ENCODE peak calls at places on chromosomes 16 and 17, in four cellular contexts. One of them, this sample, is unnamed.
A peak's percentile ranks its signal among the peaks of the same experiment; 100 is the strongest.

GRCh38 chr17:61568219-61569072 is 22.6 kb downstream of the NACA2 start:
- DNase-seq in H1: no peak
- DNase-seq in mesendoderm: no peak
- DNase-seq in IMR-90: no peak
- DNase-seq in this sample: no peak

GRCh38 chr16:2592786-2593185 is 55.0 kb downstream of the PDPK1 start:
- DNase-seq in H1: no peak
- DNase-seq in mesendoderm: no peak
- DNase-seq in IMR-90: no peak
- DNase-seq in this sample: no peak

GRCh38 chr16:383326-384020 is 1.7 kb upstream of the PGAP6 start:
- DNase-seq in H1: peak; percentile 79
- DNase-seq in mesendoderm: peak; percentile 80
- DNase-seq in IMR-90: no peak
- DNase-seq in this sample: peak; percentile 91

GRCh38 chr17:6608321-6608720 is 32.2 kb downstream of the KIAA0753 start:
- DNase-seq in H1: no peak
- DNase-seq in mesendoderm: no peak
- DNase-seq in IMR-90: peak; percentile 41
- DNase-seq in this sample: no peak

GRCh38 chr16:67112591-67113399 is 3.1 kb downstream of the PHAF1 start:
- DNase-seq in IMR-90: no peak
- DNase-seq in H1: no peak
- DNase-seq in mesendoderm: peak; percentile 23
- DNase-seq in this sample: no peak

GRCh38 chr16:1980026-1980769 is 1.1 kb downstream of the NOXO1 start:
- DNase-seq in H1: no peak
- DNase-seq in mesendoderm: no peak
- DNase-seq in IMR-90: no peak
- DNase-seq in this sample: no peak

GRCh38 chr16:62041401-62041800 is 5.2 kb upstream of the CDH8 start:
- DNase-seq in IMR-90: no peak
- DNase-seq in mesendoderm: peak; percentile 73
- DNase-seq in H1: no peak
- DNase-seq in this sample: peak; percentile 49

GRCh38 chr17:58329035-58329807 is 626 bp upstream of the TSPOAP1 start:
- DNase-seq in IMR-90: no peak
- DNase-seq in H1: no peak
- DNase-seq in mesendoderm: peak; percentile 42
- DNase-seq in this sample: no peak

GRCh38 chr17:9185142-9185541 is 163.8 kb downstream of the NTN1 start:
- DNase-seq in H1: no peak
- DNase-seq in IMR-90: no peak
- DNase-seq in mesendoderm: no peak
- DNase-seq in this sample: no peak

GRCh38 chr17:77865109-77865611 is 93.3 kb upstream of the TNRC6C start:
- DNase-seq in IMR-90: no peak
- DNase-seq in mesendoderm: no peak
- DNase-seq in H1: no peak
- DNase-seq in this sample: no peak

GRCh38 chr17:32621612-32622312 is 135.0 kb downstream of the CDK5R1 start:
- DNase-seq in H1: no peak
- DNase-seq in IMR-90: no peak
- DNase-seq in mesendoderm: peak; percentile 92
- DNase-seq in this sample: peak; percentile 79

GRCh38 chr17:34579017-34579946 is at the start of gene TMEM132E:
- DNase-seq in IMR-90: peak; percentile 2
- DNase-seq in mesendoderm: peak; percentile 56
- DNase-seq in H1: no peak
- DNase-seq in this sample: peak; percentile 71

GRCh38 chr17:1232786-1233185 is 37.5 kb upstream of the BHLHA9 start:
- DNase-seq in IMR-90: peak; percentile 82
- DNase-seq in H1: no peak
- DNase-seq in mesendoderm: no peak
- DNase-seq in this sample: no peak

GRCh38 chr17:78379134-78379497 is 667 bp downstream of the PGS1 start:
- DNase-seq in mesendoderm: peak; percentile 66
- DNase-seq in H1: no peak
- DNase-seq in IMR-90: peak; percentile 95
- DNase-seq in this sample: no peak

GRCh38 chr17:8359769-8360168 is 16.7 kb downstream of the KRABD2 start:
- DNase-seq in IMR-90: peak; percentile 96
- DNase-seq in H1: no peak
- DNase-seq in mesendoderm: peak; percentile 33
- DNase-seq in this sample: no peak

GRCh38 chr16:11783319-11784047 is 13.6 kb downstream of the ZC3H7A start:
- DNase-seq in mesendoderm: no peak
- DNase-seq in H1: no peak
- DNase-seq in IMR-90: peak; percentile 45
- DNase-seq in this sample: no peak

GRCh38 chr16:3625911-3626732 is 14.7 kb upstream of the SLX4 start:
- DNase-seq in H1: no peak
- DNase-seq in mesendoderm: no peak
- DNase-seq in IMR-90: no peak
- DNase-seq in this sample: no peak
- H3K4me2 ChIP-seq in H1: no peak overlapping the region
- H3K4me2 ChIP-seq in mesendoderm: no peak overlapping the region
- H3K4me2 ChIP-seq in IMR-90: no peak overlapping the region
- H3K4me2 ChIP-seq in this sample: no peak overlapping the region

GRCh38 chr16:60452646-60453045 is 1583.6 kb downstream of the CDH8 start:
- DNase-seq in H1: no peak
- DNase-seq in mesendoderm: no peak
- DNase-seq in IMR-90: no peak
- DNase-seq in this sample: no peak
- H4K5ac ChIP-seq in H1: no peak overlapping the region
- H4K5ac ChIP-seq in mesendoderm: no peak overlapping the region
- H4K5ac ChIP-seq in IMR-90: no peak overlapping the region
- H4K5ac ChIP-seq in this sample: no peak overlapping the region

GRCh38 chr17:47323382-47324223 is at the start of gene EFCAB13:
- DNase-seq in mesendoderm: peak; percentile 96
- DNase-seq in IMR-90: peak; percentile 71
- DNase-seq in H1: peak; percentile 85
- DNase-seq in this sample: peak; percentile 98
- H3K4me2 ChIP-seq in mesendoderm: peak within 1 kb of the TSS; percentile 90
- H3K4me2 ChIP-seq in IMR-90: peak within 1 kb of the TSS; percentile 93
- H3K4me2 ChIP-seq in H1: peak within 1 kb of the TSS; percentile 88
- H3K4me2 ChIP-seq in this sample: peak within 1 kb of the TSS; percentile 72

GRCh38 chr17:29014716-29015115 is 8.9 kb upstream of the SEZ6 start:
- DNase-seq in IMR-90: no peak
- DNase-seq in mesendoderm: no peak
- DNase-seq in H1: no peak
- DNase-seq in this sample: no peak

GRCh38 chr17:29018788-29019474 is 13.1 kb upstream of the SEZ6 start:
- DNase-seq in IMR-90: no peak
- DNase-seq in mesendoderm: peak; percentile 73
- DNase-seq in H1: no peak
- DNase-seq in this sample: no peak

GRCh38 chr17:29019475-29020181 is 13.8 kb upstream of the SEZ6 start:
- DNase-seq in H1: no peak
- DNase-seq in IMR-90: no peak
- DNase-seq in mesendoderm: peak; percentile 52
- DNase-seq in this sample: peak; percentile 74

GRCh38 chr17:29012535-29012934 is 6.7 kb upstream of the SEZ6 start:
- DNase-seq in mesendoderm: peak; percentile 44
- DNase-seq in H1: no peak
- DNase-seq in IMR-90: no peak
- DNase-seq in this sample: no peak

GRCh38 chr17:29016635-29017034 is 10.8 kb upstream of the SEZ6 start:
- DNase-seq in mesendoderm: peak; percentile 57
- DNase-seq in H1: no peak
- DNase-seq in IMR-90: no peak
- DNase-seq in this sample: no peak
- H4K5ac ChIP-seq in mesendoderm: no peak overlapping the region
- H4K5ac ChIP-seq in H1: no peak overlapping the region
- H4K5ac ChIP-seq in IMR-90: no peak overlapping the region
- H4K5ac ChIP-seq in this sample: no peak overlapping the region

GRCh38 chr17:17050346-17051345 is 8.4 kb downstream of the MPRIP start:
- DNase-seq in IMR-90: no peak
- DNase-seq in mesendoderm: no peak
- DNase-seq in H1: no peak
- DNase-seq in this sample: peak; percentile 23

GRCh38 chr17:17051380-17051779 is 9.1 kb downstream of the MPRIP start:
- DNase-seq in H1: no peak
- DNase-seq in IMR-90: no peak
- DNase-seq in mesendoderm: no peak
- DNase-seq in this sample: no peak

GRCh38 chr17:17051791-17052461 is 9.7 kb downstream of the MPRIP start:
- DNase-seq in IMR-90: peak; percentile 15
- DNase-seq in H1: no peak
- DNase-seq in mesendoderm: no peak
- DNase-seq in this sample: peak; percentile 27

GRCh38 chr17:17044846-17045561 is 2.7 kb downstream of the MPRIP start:
- DNase-seq in IMR-90: peak; percentile 79
- DNase-seq in H1: no peak
- DNase-seq in mesendoderm: peak; percentile 80
- DNase-seq in this sample: peak; percentile 61

GRCh38 chr17:17048106-17048505 is 5.8 kb downstream of the MPRIP start:
- DNase-seq in IMR-90: no peak
- DNase-seq in H1: no peak
- DNase-seq in mesendoderm: no peak
- DNase-seq in this sample: peak; percentile 22
- H3K4me2 ChIP-seq in IMR-90: no peak overlapping the region
- H3K4me2 ChIP-seq in H1: no peak overlapping the region
- H3K4me2 ChIP-seq in mesendoderm: no peak overlapping the region
- H3K4me2 ChIP-seq in this sample: no peak overlapping the region

GRCh38 chr16:81001330-81001729 is 5.4 kb downstream of the CMC2 start:
- DNase-seq in IMR-90: no peak
- DNase-seq in H1: no peak
- DNase-seq in mesendoderm: no peak
- DNase-seq in this sample: no peak

GRCh38 chr16:81003064-81003463 is 3.6 kb downstream of the CMC2 start:
- DNase-seq in mesendoderm: no peak
- DNase-seq in IMR-90: no peak
- DNase-seq in H1: no peak
- DNase-seq in this sample: no peak

GRCh38 chr16:80997964-80998620 is 8.6 kb downstream of the CMC2 start:
- DNase-seq in H1: no peak
- DNase-seq in IMR-90: no peak
- DNase-seq in mesendoderm: no peak
- DNase-seq in this sample: no peak

GRCh38 chr16:81003610-81004460 is 2.9 kb downstream of the CMC2 start:
- DNase-seq in IMR-90: peak; percentile 47
- DNase-seq in H1: no peak
- DNase-seq in mesendoderm: no peak
- DNase-seq in this sample: no peak

DNA sequence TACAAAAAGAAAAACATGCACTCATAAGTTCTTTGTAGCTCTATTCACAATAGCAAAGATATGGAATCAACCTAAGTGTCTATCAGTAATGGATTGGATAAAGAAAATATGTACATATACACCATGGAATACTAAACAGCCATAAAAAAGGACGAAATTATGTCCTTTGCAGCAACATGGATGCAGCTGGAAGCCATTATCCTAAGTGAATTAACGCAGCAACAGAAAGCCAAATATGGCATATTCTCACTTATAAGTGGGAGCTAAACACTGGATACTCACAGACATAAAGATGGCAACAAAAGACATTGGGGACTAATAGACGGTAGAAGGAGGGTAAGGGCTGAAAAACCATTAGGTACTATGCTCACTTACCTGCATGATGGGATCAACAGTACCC is 5.8 kb downstream of the CMC2 start:
- DNase-seq in IMR-90: no peak
- DNase-seq in H1: no peak
- DNase-seq in mesendoderm: no peak
- DNase-seq in this sample: no peak
- H4K5ac ChIP-seq in IMR-90: no peak overlapping the region
- H4K5ac ChIP-seq in H1: no peak overlapping the region
- H4K5ac ChIP-seq in mesendoderm: no peak overlapping the region
- H4K5ac ChIP-seq in this sample: no peak overlapping the region

GRCh38 chr17:48578616-48579560 is 738 bp upstream of the HOXB4 start:
- DNase-seq in H1: no peak
- DNase-seq in IMR-90: peak; percentile 63
- DNase-seq in mesendoderm: no peak
- DNase-seq in this sample: no peak

GRCh38 chr17:48579738-48580543 is 1.8 kb upstream of the HOXB4 start:
- DNase-seq in IMR-90: peak; percentile 82
- DNase-seq in mesendoderm: no peak
- DNase-seq in H1: no peak
- DNase-seq in this sample: no peak

GRCh38 chr17:48586355-48586924 is 3.6 kb downstream of the HOXB3 start:
- DNase-seq in mesendoderm: no peak
- DNase-seq in IMR-90: peak; percentile 41
- DNase-seq in H1: no peak
- DNase-seq in this sample: no peak

GRCh38 chr17:48583708-48584582 is 5.8 kb upstream of the HOXB4 start:
- DNase-seq in H1: no peak
- DNase-seq in IMR-90: peak; percentile 39
- DNase-seq in mesendoderm: no peak
- DNase-seq in this sample: no peak

DNA sequence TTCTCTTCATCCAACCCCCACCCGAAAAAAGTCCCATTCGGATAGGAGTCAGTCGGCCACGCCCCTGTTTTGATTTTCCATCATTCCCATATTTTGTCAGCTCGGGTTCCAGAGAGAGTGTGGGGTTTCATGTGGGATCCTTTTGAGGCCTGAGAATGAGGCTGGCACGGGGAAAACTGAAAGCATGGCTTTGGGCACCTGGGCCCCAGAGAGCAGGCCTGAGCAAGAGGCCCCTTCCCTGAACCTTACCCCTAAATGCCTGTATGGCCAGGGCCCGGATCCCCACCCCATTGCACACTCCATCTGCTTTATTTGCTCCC is 4.6 kb upstream of the HOXB4 start:
- DNase-seq in mesendoderm: no peak
- DNase-seq in IMR-90: no peak
- DNase-seq in H1: no peak
- DNase-seq in this sample: no peak
- H3K4me2 ChIP-seq in mesendoderm: no peak overlapping the region
- H3K4me2 ChIP-seq in IMR-90: peak overlapping the region; percentile 98
- H3K4me2 ChIP-seq in H1: no peak overlapping the region
- H3K4me2 ChIP-seq in this sample: no peak overlapping the region

This sample was measured in H9.